ENCODE peak calls at places on chromosome 11, in ten cellular contexts. One of them, this sample, is unnamed.

GRCh38 chr11:70528794-70529580 is 130.7 kb downstream of the CTTN start:
- DNase-seq in H1: no peak
- DNase-seq in adrenal gland: no peak
- DNase-seq in ovary: no peak
- DNase-seq in breast epithelium: no peak
- DNase-seq in transverse colon: no peak
- DNase-seq in prostate gland: no peak
- DNase-seq in Peyer's patch: no peak
- DNase-seq in uterus: no peak
- DNase-seq in body of pancreas: no peak
- DNase-seq in this sample: no peak

GRCh38 chr11:73295259-73295995 is 12.6 kb upstream of the ARHGEF17 start:
- DNase-seq in ovary: peak; percentile 38
- DNase-seq in Peyer's patch: peak; percentile 65
- DNase-seq in body of pancreas: peak; percentile 71
- DNase-seq in breast epithelium: no peak
- DNase-seq in transverse colon: peak; percentile 76
- DNase-seq in uterus: peak; percentile 63
- DNase-seq in prostate gland: peak; percentile 39
- DNase-seq in H1: no peak
- DNase-seq in adrenal gland: peak; percentile 69
- DNase-seq in this sample: peak; percentile 79

GRCh38 chr11:22192642-22193347 is at the start of gene ANO5:
- DNase-seq in breast epithelium: peak; percentile 56
- DNase-seq in H1: peak; percentile 36
- DNase-seq in ovary: peak; percentile 36
- DNase-seq in body of pancreas: peak; percentile 89
- DNase-seq in Peyer's patch: no peak
- DNase-seq in transverse colon: peak; percentile 74
- DNase-seq in uterus: peak; percentile 25
- DNase-seq in adrenal gland: peak; percentile 77
- DNase-seq in prostate gland: peak; percentile 27
- DNase-seq in this sample: peak; percentile 74

GRCh38 chr11:128289048-128289447 is 298.3 kb downstream of the ETS1 start:
- DNase-seq in uterus: no peak
- DNase-seq in breast epithelium: no peak
- DNase-seq in ovary: no peak
- DNase-seq in transverse colon: no peak
- DNase-seq in prostate gland: no peak
- DNase-seq in Peyer's patch: no peak
- DNase-seq in body of pancreas: no peak
- DNase-seq in adrenal gland: no peak
- DNase-seq in H1: no peak
- DNase-seq in this sample: no peak

GRCh38 chr11:90414221-90414620 is 191.4 kb upstream of the CHORDC1 start:
- DNase-seq in transverse colon: no peak
- DNase-seq in ovary: no peak
- DNase-seq in H1: no peak
- DNase-seq in breast epithelium: no peak
- DNase-seq in body of pancreas: no peak
- DNase-seq in prostate gland: no peak
- DNase-seq in Peyer's patch: no peak
- DNase-seq in uterus: no peak
- DNase-seq in adrenal gland: no peak
- DNase-seq in this sample: no peak

GRCh38 chr11:129230006-129230405 is 37.9 kb upstream of the ARHGAP32 start:
- DNase-seq in transverse colon: no peak
- DNase-seq in H1: no peak
- DNase-seq in prostate gland: no peak
- DNase-seq in body of pancreas: no peak
- DNase-seq in breast epithelium: no peak
- DNase-seq in adrenal gland: no peak
- DNase-seq in ovary: no peak
- DNase-seq in uterus: no peak
- DNase-seq in Peyer's patch: no peak
- DNase-seq in this sample: no peak

GRCh38 chr11:28756977-28757376 is 648.8 kb downstream of the METTL15 start:
- DNase-seq in H1: no peak
- DNase-seq in Peyer's patch: no peak
- DNase-seq in adrenal gland: no peak
- DNase-seq in uterus: no peak
- DNase-seq in breast epithelium: no peak
- DNase-seq in body of pancreas: no peak
- DNase-seq in transverse colon: no peak
- DNase-seq in prostate gland: no peak
- DNase-seq in ovary: no peak
- DNase-seq in this sample: no peak

GRCh38 chr11:69144316-69144715 is 11.4 kb upstream of the SMIM38 start:
- DNase-seq in Peyer's patch: no peak
- DNase-seq in body of pancreas: no peak
- DNase-seq in breast epithelium: no peak
- DNase-seq in transverse colon: no peak
- DNase-seq in uterus: no peak
- DNase-seq in H1: no peak
- DNase-seq in prostate gland: no peak
- DNase-seq in adrenal gland: no peak
- DNase-seq in ovary: no peak
- DNase-seq in this sample: no peak

GRCh38 chr11:84319853-84320252 is 1033.7 kb upstream of the CCDC90B start:
- DNase-seq in uterus: no peak
- DNase-seq in adrenal gland: no peak
- DNase-seq in Peyer's patch: no peak
- DNase-seq in ovary: no peak
- DNase-seq in body of pancreas: no peak
- DNase-seq in H1: no peak
- DNase-seq in transverse colon: no peak
- DNase-seq in breast epithelium: no peak
- DNase-seq in prostate gland: no peak
- DNase-seq in this sample: no peak

GRCh38 chr11:61773356-61773755 is 19.0 kb downstream of the TMEM258 start:
- DNase-seq in transverse colon: no peak
- DNase-seq in Peyer's patch: no peak
- DNase-seq in ovary: no peak
- DNase-seq in H1: no peak
- DNase-seq in uterus: no peak
- DNase-seq in breast epithelium: no peak
- DNase-seq in adrenal gland: no peak
- DNase-seq in body of pancreas: no peak
- DNase-seq in prostate gland: no peak
- DNase-seq in this sample: no peak

GRCh38 chr11:2940930-2941821 is 12.0 kb upstream of the PHLDA2 start:
- DNase-seq in prostate gland: no peak
- DNase-seq in ovary: no peak
- DNase-seq in body of pancreas: peak; percentile 88
- DNase-seq in uterus: no peak
- DNase-seq in adrenal gland: no peak
- DNase-seq in H1: no peak
- DNase-seq in breast epithelium: no peak
- DNase-seq in Peyer's patch: no peak
- DNase-seq in transverse colon: peak; percentile 70
- DNase-seq in this sample: no peak

GRCh38 chr11:72576661-72577060 is 97.6 kb downstream of the PDE2A start:
- DNase-seq in H1: no peak
- DNase-seq in transverse colon: peak; percentile 1
- DNase-seq in adrenal gland: peak; percentile 10
- DNase-seq in Peyer's patch: no peak
- DNase-seq in uterus: no peak
- DNase-seq in breast epithelium: no peak
- DNase-seq in body of pancreas: no peak
- DNase-seq in ovary: no peak
- DNase-seq in prostate gland: no peak
- DNase-seq in this sample: no peak

GRCh38 chr11:74316772-74317505 is 5.5 kb upstream of the P4HA3 start:
- DNase-seq in body of pancreas: no peak
- DNase-seq in prostate gland: no peak
- DNase-seq in Peyer's patch: no peak
- DNase-seq in ovary: no peak
- DNase-seq in adrenal gland: no peak
- DNase-seq in breast epithelium: no peak
- DNase-seq in H1: no peak
- DNase-seq in uterus: no peak
- DNase-seq in transverse colon: no peak
- DNase-seq in this sample: no peak

GRCh38 chr11:69922596-69923111 is 103.4 kb upstream of the FGF3 start:
- DNase-seq in breast epithelium: peak; percentile 28
- DNase-seq in transverse colon: no peak
- DNase-seq in H1: no peak
- DNase-seq in ovary: no peak
- DNase-seq in uterus: no peak
- DNase-seq in Peyer's patch: no peak
- DNase-seq in prostate gland: no peak
- DNase-seq in adrenal gland: no peak
- DNase-seq in body of pancreas: no peak
- DNase-seq in this sample: no peak

GRCh38 chr11:128463975-128464374 is 123.4 kb downstream of the ETS1 start:
- DNase-seq in transverse colon: no peak
- DNase-seq in H1: no peak
- DNase-seq in ovary: no peak
- DNase-seq in prostate gland: no peak
- DNase-seq in uterus: no peak
- DNase-seq in adrenal gland: no peak
- DNase-seq in body of pancreas: no peak
- DNase-seq in Peyer's patch: no peak
- DNase-seq in breast epithelium: no peak
- DNase-seq in this sample: no peak

GRCh38 chr11:66956689-66957290 is 1.4 kb downstream of the PC start:
- DNase-seq in transverse colon: no peak
- DNase-seq in ovary: no peak
- DNase-seq in Peyer's patch: no peak
- DNase-seq in adrenal gland: no peak
- DNase-seq in uterus: no peak
- DNase-seq in breast epithelium: no peak
- DNase-seq in body of pancreas: no peak
- DNase-seq in prostate gland: no peak
- DNase-seq in H1: no peak
- DNase-seq in this sample: peak; percentile 25

GRCh38 chr11:66579017-66579606 is 10.7 kb upstream of the CTSF start:
- DNase-seq in adrenal gland: peak; percentile 75
- DNase-seq in uterus: peak; percentile 80
- DNase-seq in prostate gland: peak; percentile 61
- DNase-seq in transverse colon: peak; percentile 81
- DNase-seq in Peyer's patch: peak; percentile 79
- DNase-seq in body of pancreas: peak; percentile 84
- DNase-seq in ovary: peak; percentile 77
- DNase-seq in H1: no peak
- DNase-seq in breast epithelium: peak; percentile 77
- DNase-seq in this sample: peak; percentile 88

GRCh38 chr11:124941703-124942102 is 5.9 kb upstream of the HEPACAM start:
- DNase-seq in H1: no peak
- DNase-seq in adrenal gland: no peak
- DNase-seq in prostate gland: no peak
- DNase-seq in transverse colon: no peak
- DNase-seq in body of pancreas: no peak
- DNase-seq in ovary: no peak
- DNase-seq in breast epithelium: no peak
- DNase-seq in Peyer's patch: no peak
- DNase-seq in uterus: no peak
- DNase-seq in this sample: no peak

GRCh38 chr11:218815-219593 is 11.5 kb downstream of the RIC8A start:
- DNase-seq in body of pancreas: no peak
- DNase-seq in transverse colon: no peak
- DNase-seq in Peyer's patch: no peak
- DNase-seq in breast epithelium: peak; percentile 46
- DNase-seq in prostate gland: no peak
- DNase-seq in adrenal gland: no peak
- DNase-seq in ovary: no peak
- DNase-seq in uterus: no peak
- DNase-seq in H1: no peak
- DNase-seq in this sample: peak; percentile 7
- TF ChIP-seq POLR2A in body of pancreas: no peak
- TF ChIP-seq POLR2A in transverse colon: no peak
- TF ChIP-seq POLR2A in Peyer's patch: no peak
- TF ChIP-seq POLR2A in breast epithelium: no peak
- TF ChIP-seq POLR2A in prostate gland: no peak
- TF ChIP-seq POLR2A in adrenal gland: no peak
- TF ChIP-seq POLR2A in ovary: no peak
- TF ChIP-seq POLR2A in uterus: no peak
- TF ChIP-seq POLR2A in H1: no peak
- TF ChIP-seq POLR2A in this sample: no peak

GRCh38 chr11:122360875-122361274 is 244.9 kb upstream of the BLID start:
- DNase-seq in uterus: no peak
- DNase-seq in adrenal gland: no peak
- DNase-seq in prostate gland: no peak
- DNase-seq in ovary: no peak
- DNase-seq in H1: no peak
- DNase-seq in body of pancreas: no peak
- DNase-seq in transverse colon: no peak
- DNase-seq in breast epithelium: no peak
- DNase-seq in Peyer's patch: no peak
- DNase-seq in this sample: no peak
- TF ChIP-seq CTCF in uterus: no peak
- TF ChIP-seq CTCF in adrenal gland: no peak
- TF ChIP-seq CTCF in prostate gland: no peak
- TF ChIP-seq CTCF in ovary: no peak
- TF ChIP-seq CTCF in H1: no peak
- TF ChIP-seq CTCF in body of pancreas: no peak
- TF ChIP-seq CTCF in transverse colon: no peak
- TF ChIP-seq CTCF in breast epithelium: no peak
- TF ChIP-seq CTCF in Peyer's patch: no peak
- TF ChIP-seq CTCF in this sample: no peak

DNA sequence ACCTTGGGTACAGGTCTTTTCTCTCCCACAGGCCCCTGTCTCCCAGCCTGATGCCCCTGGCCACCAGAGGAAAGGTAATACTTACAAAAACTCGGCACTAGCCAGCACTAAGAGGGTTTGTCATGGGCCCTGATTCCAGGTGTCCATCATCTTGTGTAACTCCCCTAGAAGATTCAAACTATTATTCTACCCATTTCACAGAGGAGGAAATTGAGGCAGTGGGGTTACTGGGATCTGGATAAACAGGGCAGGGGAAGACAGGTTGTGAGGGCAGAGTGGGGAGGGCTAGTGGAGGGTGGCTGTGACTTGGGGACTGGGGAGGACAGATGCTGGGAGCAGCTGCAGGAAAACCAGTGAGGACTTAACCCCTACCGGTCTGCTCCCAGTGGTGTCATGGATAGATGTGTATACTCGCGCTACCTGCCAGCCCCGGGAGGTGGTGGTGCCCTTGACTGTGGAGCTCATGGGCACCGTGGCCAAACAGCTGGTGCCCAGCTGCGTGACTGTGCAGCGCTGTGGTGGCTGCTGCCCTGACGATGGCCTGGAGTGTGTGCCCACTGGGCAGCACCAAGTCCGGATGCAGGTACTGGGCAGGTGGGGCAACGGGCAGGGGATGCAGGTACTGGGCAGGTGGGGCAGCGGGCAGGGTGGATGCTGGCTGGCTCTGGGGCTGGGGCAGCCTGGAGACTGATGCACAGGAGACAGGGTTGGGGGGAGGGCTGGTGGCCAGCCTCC is 1.2 kb downstream of the VEGFB start:
- DNase-seq in prostate gland: no peak
- DNase-seq in Peyer's patch: no peak
- DNase-seq in H1: no peak
- DNase-seq in transverse colon: peak; percentile 11
- DNase-seq in breast epithelium: no peak
- DNase-seq in adrenal gland: no peak
- DNase-seq in ovary: no peak
- DNase-seq in uterus: peak; percentile 22
- DNase-seq in body of pancreas: peak; percentile 72
- DNase-seq in this sample: no peak
- H3K4me1 ChIP-seq in prostate gland: peaks cover 20% of the 10 kb centered on the region
- H3K4me1 ChIP-seq in Peyer's patch: peaks cover 24% of the 10 kb centered on the region
- H3K4me1 ChIP-seq in H1: peaks cover 5% of the 10 kb centered on the region
- H3K4me1 ChIP-seq in transverse colon: peaks cover 84% of the 10 kb centered on the region
- H3K4me1 ChIP-seq in breast epithelium: peaks cover 12% of the 10 kb centered on the region
- H3K4me1 ChIP-seq in adrenal gland: peaks cover 40% of the 10 kb centered on the region
- H3K4me1 ChIP-seq in ovary: peaks cover 13% of the 10 kb centered on the region
- H3K4me1 ChIP-seq in uterus: peaks cover 4% of the 10 kb centered on the region
- H3K4me1 ChIP-seq in body of pancreas: peaks cover 81% of the 10 kb centered on the region
- H3K4me1 ChIP-seq in this sample: peaks cover 29% of the 10 kb centered on the region

GRCh38 chr11:7986768-7987559 is at the start of gene EIF3F:
- DNase-seq in breast epithelium: peak; percentile 86
- DNase-seq in body of pancreas: peak; percentile 94
- DNase-seq in prostate gland: peak; percentile 97
- DNase-seq in transverse colon: peak; percentile 92
- DNase-seq in Peyer's patch: peak; percentile 93
- DNase-seq in ovary: peak; percentile 81
- DNase-seq in H1: peak; percentile 97
- DNase-seq in uterus: peak; percentile 96
- DNase-seq in adrenal gland: peak; percentile 93
- DNase-seq in this sample: peak; percentile 99
- TF ChIP-seq POLR2A in breast epithelium: no peak
- TF ChIP-seq POLR2A in body of pancreas: peak; percentile 66
- TF ChIP-seq POLR2A in prostate gland: peak; percentile 34
- TF ChIP-seq POLR2A in transverse colon: peak; percentile 45
- TF ChIP-seq POLR2A in Peyer's patch: no peak
- TF ChIP-seq POLR2A in ovary: no peak
- TF ChIP-seq POLR2A in H1: peak; percentile 57
- TF ChIP-seq POLR2A in uterus: no peak
- TF ChIP-seq POLR2A in adrenal gland: peak; percentile 24
- TF ChIP-seq POLR2A in this sample: no peak